ENCODE peak calls at places on chromosome 22, in four cellular contexts. P is amniotic epithelial cell, T is mammary epithelial cell, J is endothelial cell. I is an unnamed sample.

GRCh38 chr22:45242778-45243191 is 2.1 kb upstream of the KIAA0930 start:
- DNase-seq in P (no peak), T (no peak), J (no peak), I (no peak)

GRCh38 chr22:48663297-48663696 is 1164.4 kb downstream of the BRD1 start:
- DNase-seq in T (no peak), P (no peak), J (no peak), I (no peak)

GRCh38 chr22:30348837-30349236 is 7.9 kb downstream of the SF3A1 start:
- DNase-seq in J (no peak), T (no peak), P (no peak), I (no peak)

GRCh38 chr22:46935506-46936377 is 173.3 kb downstream of the TBC1D22A start:
- DNase-seq in T (no peak), J (no peak), P (peak; percentile 58), I (no peak)

GRCh38 chr22:45290410-45290936 is 5.7 kb downstream of the UPK3A start:
- DNase-seq in T (peak; percentile 67), P (peak; percentile 72), J (no peak), I (no peak)

GRCh38 chr22:25661067-25661466 is 80.9 kb upstream of the MYO18B start:
- DNase-seq in P (peak; percentile 37), J (no peak), T (no peak), I (no peak)

GRCh38 chr22:29799217-29799680 is 32.1 kb downstream of the UQCR10 start:
- DNase-seq in J (no peak), T (peak; percentile 87), P (peak; percentile 97), I (no peak)

GRCh38 chr22:47035443-47035881 is 273.0 kb downstream of the TBC1D22A start:
- DNase-seq in J (no peak), T (no peak), P (peak; percentile 56), I (no peak)

GRCh38 chr22:23159287-23159622 is 14.0 kb downstream of the RAB36 start:
- DNase-seq in J (no peak), P (no peak), T (no peak), I (no peak)

GRCh38 chr22:46303347-46303965 is 6.8 kb downstream of the GTSE1 start:
- DNase-seq in J (no peak), T (peak; percentile 8), P (peak; percentile 16), I (no peak)

GRCh38 chr22:36036167-36036624 is 7.6 kb upstream of the RBFOX2 start:
- DNase-seq in T (no peak), P (no peak), J (no peak), I (no peak)

GRCh38 chr22:29578462-29578861 is 2.5 kb downstream of the NIPSNAP1 start:
- DNase-seq in P (no peak), T (no peak), J (no peak), I (no peak)

GRCh38 chr22:25057013-25057881 is 104.7 kb downstream of the KIAA1671 start:
- DNase-seq in P (no peak), T (peak; percentile 30), J (peak; percentile 89), I (peak; percentile 76)

GRCh38 chr22:44091021-44091721 is 67.1 kb downstream of the PARVB start:
- DNase-seq in J (peak; percentile 38), P (peak; percentile 24), T (no peak), I (no peak)

GRCh38 chr22:33519140-33519973 is 400.9 kb downstream of the LARGE1 start:
- DNase-seq in T (peak; percentile 18), J (peak; percentile 46), P (no peak), I (no peak)

GRCh38 chr22:44437493-44438015 is 60.5 kb downstream of the RTL6 start:
- DNase-seq in J (no peak), T (no peak), P (peak; percentile 5), I (no peak)

GRCh38 chr22:17370766-17371181 is 1.5 kb downstream of the CECR2 start:
- DNase-seq in T (no peak), J (no peak), P (no peak), I (no peak)

GRCh38 chr22:37409557-37409956 is 17.7 kb downstream of the ELFN2 start:
- DNase-seq in J (no peak), T (no peak), P (no peak), I (no peak)

GRCh38 chr22:34414467-34415440 is 494.5 kb upstream of the LARGE1 start:
- DNase-seq in T (peak; percentile 73), P (peak; percentile 3), J (peak; percentile 26), I (no peak)

GRCh38 chr22:32701021-32701420 is 100.5 kb upstream of the TIMP3 start:
- DNase-seq in P (peak; percentile 77), T (peak; percentile 56), J (no peak), I (no peak)

GRCh38 chr22:35914665-35915476 is 113.8 kb downstream of the RBFOX2 start:
- DNase-seq in T (peak; percentile 91), J (peak; percentile 55), P (peak; percentile 90), I (no peak)

I was measured in T-helper 9 cell.